ENCODE peak calls at places on chromosome 22, in seven cellular contexts. Y is cardiac muscle cell; E is CD8-positive, alpha-beta memory T cell; U is WERI-Rb-1; W is OCI-LY7; G is stomach; O is tibial nerve. J is an unnamed sample. For H3K9me3, the result is how much of the 10 kb centered on the place peaks cover.

GRCh38 chr22:17152340-17152739 is 6.7 kb downstream of the HDHD5 start:
- DNase-seq in Y (no peak), E (no peak), U (no peak), W (no peak), G (no peak), O (no peak), J (no peak)

GRCh38 chr22:24289781-24290181 is 19.1 kb downstream of the SPECC1L start:
- DNase-seq in Y (no peak), E (no peak), U (peak), W (no peak), G (no peak), O (no peak), J (no peak)

GRCh38 chr22:27420817-27421361 is 380.7 kb downstream of the MN1 start:
- DNase-seq in Y (peak), E (no peak), U (no peak), W (no peak), G (peak), O (peak), J (no peak)

GRCh38 chr22:19098157-19098556 is 24.1 kb downstream of the DGCR2 start:
- DNase-seq in Y (no peak), E (no peak), U (no peak), W (no peak), G (no peak), O (no peak), J (no peak)

GRCh38 chr22:38734203-38735100 is 21.3 kb downstream of the SUN2 start:
- DNase-seq in Y (no peak), E (peak), U (no peak), W (no peak), G (no peak), O (no peak), J (no peak)

GRCh38 chr22:19713228-19713627 is 1.1 kb upstream of the SEPTIN5 start:
- DNase-seq in Y (no peak), E (no peak), U (no peak), W (no peak), G (no peak), O (no peak), J (no peak)

GRCh38 chr22:45064313-45065268 is 54.8 kb upstream of the PHF21B start:
- DNase-seq in Y (peak), E (no peak), U (no peak), W (no peak), G (no peak), O (no peak), J (peak)

GRCh38 chr22:21076907-21077625 is 31.3 kb downstream of the LRRC74B start:
- DNase-seq in Y (no peak), E (no peak), U (no peak), W (no peak), G (no peak), O (no peak), J (no peak)

GRCh38 chr22:35467788-35468187 is 67.8 kb downstream of the MCM5 start:
- DNase-seq in Y (peak), E (no peak), U (peak), W (no peak), G (peak), O (peak), J (no peak)

GRCh38 chr22:24156146-24156914 is 25.0 kb upstream of the SUSD2 start:
- DNase-seq in Y (peak), E (peak), U (no peak), W (peak), G (peak), O (no peak), J (peak)

GRCh38 chr22:48042621-48043395 is 1280.4 kb downstream of the TBC1D22A start:
- DNase-seq in Y (no peak), E (no peak), U (no peak), W (no peak), G (no peak), O (no peak), J (no peak)
- H3K9me3 ChIP-seq in Y (under half), E (under half), U (under half), W (under half), G (under half), O (under half), J (under half)

GRCh38 chr22:49639956-49640355 is 187.7 kb downstream of the BRD1 start:
- DNase-seq in Y (no peak), E (no peak), U (no peak), W (no peak), G (no peak), O (no peak), J (no peak)
- H3K9me3 ChIP-seq in Y (under half), E (under half), U (under half), W (under half), G (under half), O (under half), J (under half)

GRCh38 chr22:47883757-47884156 is 1121.3 kb downstream of the TBC1D22A start:
- DNase-seq in Y (no peak), E (no peak), U (no peak), W (no peak), G (no peak), O (no peak), J (no peak)
- H3K9me3 ChIP-seq in Y (under half), E (under half), U (under half), W (under half), G (under half), O (under half), J (under half)

DNA sequence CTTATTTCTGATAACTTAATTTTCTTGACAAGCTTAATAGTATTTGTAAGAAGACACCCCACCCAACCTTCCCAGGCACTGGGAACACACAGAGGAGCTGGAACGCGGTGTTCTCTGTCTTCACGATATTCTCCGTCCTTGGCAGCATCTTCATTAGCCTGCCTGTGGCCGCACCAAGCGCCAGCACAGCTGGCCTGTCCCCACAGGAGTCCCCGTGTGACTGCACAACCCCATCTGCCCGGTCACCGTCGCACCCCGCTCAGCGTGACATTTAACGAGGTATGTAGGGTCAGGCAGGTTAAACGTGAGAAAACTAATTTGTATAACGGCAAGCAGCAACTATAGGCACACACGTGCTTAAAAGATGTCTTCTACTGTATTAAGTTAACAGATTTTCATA is 293.3 kb downstream of the BRD1 start:
- DNase-seq in Y (no peak), E (no peak), U (peak), W (no peak), G (no peak), O (no peak), J (no peak)
- H3K9me3 ChIP-seq in Y (under half), E (under half), U (under half), W (under half), G (under half), O (under half), J (under half)

GRCh38 chr22:10741210-10741609 is 4786.8 kb upstream of the OR11H1 start:
- DNase-seq in Y (no peak), E (no peak), U (no peak), W (no peak), G (no peak), O (no peak), J (no peak)
- H3K9me3 ChIP-seq in Y (under half), E (under half), U (under half), W (under half), G (half or more), O (under half), J (under half)

DNA sequence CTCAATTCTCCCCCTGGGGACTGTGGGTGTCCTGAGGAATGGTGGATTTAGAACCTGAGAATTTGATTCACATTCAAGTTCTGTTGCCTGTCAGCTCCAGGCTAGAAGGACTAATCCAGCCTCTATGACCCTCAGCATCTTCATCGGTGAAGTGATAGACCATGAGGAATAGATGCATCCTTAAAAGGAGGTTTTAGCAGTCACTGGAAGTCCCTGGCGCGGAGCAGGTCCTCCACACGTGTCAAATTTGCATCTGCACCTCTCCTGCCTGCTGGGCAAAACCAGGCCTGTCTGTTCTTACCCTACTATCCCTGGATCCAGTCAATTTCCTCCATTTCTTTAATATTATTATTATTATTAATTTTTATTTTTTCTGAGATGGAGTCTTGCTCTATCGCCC is 808.4 kb downstream of the TBC1D22A start:
- DNase-seq in Y (no peak), E (no peak), U (no peak), W (no peak), G (no peak), O (no peak), J (no peak)
- H3K9me3 ChIP-seq in Y (under half), E (under half), U (under half), W (under half), G (under half), O (under half), J (under half)

DNA sequence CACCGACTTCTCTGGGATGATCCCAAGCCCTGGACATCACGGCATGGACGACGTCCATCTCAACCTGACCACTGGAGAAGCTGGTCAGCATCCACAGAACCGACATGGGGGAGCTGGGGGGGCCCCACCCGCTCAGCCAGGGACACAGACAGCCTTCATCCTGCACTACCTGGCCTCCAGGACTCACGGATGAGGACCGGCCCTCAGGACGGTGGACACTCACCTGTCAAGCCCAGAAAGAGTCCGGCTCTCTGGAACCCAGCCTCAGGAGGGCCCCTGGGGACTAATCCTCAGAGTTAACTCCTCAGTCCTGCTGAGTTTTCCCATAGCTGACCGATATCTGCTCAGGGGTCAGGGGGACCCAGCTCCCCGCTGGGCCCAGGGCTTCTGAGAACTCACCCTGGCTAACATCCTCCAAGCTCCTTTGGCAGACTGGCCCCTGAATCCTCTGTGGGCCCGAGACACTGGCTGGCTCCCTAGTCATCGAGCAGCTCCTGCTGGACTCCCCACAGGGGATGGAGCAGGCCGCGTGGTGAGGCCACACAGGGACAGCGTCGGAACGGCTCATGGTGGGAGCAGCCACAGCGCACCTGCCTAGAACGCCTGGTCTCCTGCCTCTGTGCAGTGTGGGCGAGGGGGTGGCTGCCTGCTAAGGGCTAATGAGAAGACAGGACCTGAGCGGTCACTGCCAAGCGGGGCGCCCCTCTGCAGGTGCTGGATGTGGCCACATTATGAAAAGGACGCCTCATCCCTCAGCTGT is 649.2 kb downstream of the BRD1 start:
- DNase-seq in Y (no peak), E (peak), U (no peak), W (no peak), G (no peak), O (no peak), J (no peak)
- H3K9me3 ChIP-seq in Y (under half), E (under half), U (under half), W (under half), G (under half), O (under half), J (under half)

DNA sequence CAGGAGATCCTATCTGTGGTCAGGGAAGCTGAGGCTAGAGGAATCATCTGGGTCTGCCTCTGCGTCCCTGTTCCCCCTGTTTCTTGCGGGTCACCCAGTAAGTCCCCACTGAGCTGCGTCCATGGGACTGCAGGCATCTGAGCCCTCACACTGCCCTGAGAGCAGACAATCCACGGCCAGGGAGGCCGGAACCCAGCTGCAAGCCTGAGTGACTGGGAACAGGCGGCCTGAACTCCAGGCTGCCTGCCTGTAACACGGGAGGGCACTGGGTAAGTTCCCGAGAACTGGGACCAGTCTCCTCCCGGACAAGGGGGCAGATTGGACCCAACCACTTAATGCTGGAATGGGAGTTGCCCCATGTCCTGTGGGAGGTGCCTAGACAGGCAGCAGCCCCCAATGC is 727.4 kb downstream of the BRD1 start:
- DNase-seq in Y (no peak), E (peak), U (no peak), W (no peak), G (no peak), O (no peak), J (no peak)
- H3K9me3 ChIP-seq in Y (under half), E (under half), U (under half), W (under half), G (under half), O (under half), J (under half)